ENCODE peak calls at places on chromosomes 5 and 9, in four cellular contexts. I is K562, D is SK-N-SH, Y is WTC11. F is an unnamed sample.

GRCh38 chr5:163623524-163623923 is 118.1 kb downstream of the MAT2B start:
- DNase-seq in D (no peak), Y (no peak), I (no peak), F (no peak)

GRCh38 chr5:109062669-109063068 is 315.0 kb downstream of the FER start:
- DNase-seq in I (no peak), D (no peak), Y (no peak), F (no peak)

GRCh38 chr9:33233659-33234335 is 6.2 kb upstream of the SPINK4 start:
- DNase-seq in D (no peak), Y (no peak), I (no peak), F (no peak)

GRCh38 chr5:28707706-28708105 is 1669.3 kb upstream of the CDH9 start:
- DNase-seq in Y (no peak), I (no peak), D (no peak), F (no peak)

GRCh38 chr5:35442916-35443639 is 174.6 kb upstream of the SPEF2 start:
- DNase-seq in D (no peak), Y (no peak), I (no peak), F (no peak)

GRCh38 chr5:108430931-108431608 is 49.2 kb upstream of the FBXL17 start:
- DNase-seq in I (no peak), Y (no peak), D (no peak), F (no peak)

GRCh38 chr9:11702529-11702928 is 990.7 kb upstream of the TYRP1 start:
- DNase-seq in Y (no peak), I (no peak), D (no peak), F (no peak)

GRCh38 chr9:134553061-134553891 is 88.3 kb upstream of the COL5A1 start:
- DNase-seq in I (no peak), Y (peak), D (no peak), F (no peak)

GRCh38 chr5:164355267-164355830 is 849.9 kb downstream of the MAT2B start:
- DNase-seq in Y (no peak), D (no peak), I (peak), F (no peak)

GRCh38 chr5:160161626-160162025 is 42.4 kb upstream of the PWWP2A start:
- DNase-seq in I (no peak), D (no peak), Y (no peak), F (no peak)

GRCh38 chr9:120901704-120902103 is 24.7 kb upstream of the PHF19 start:
- DNase-seq in Y (no peak), I (no peak), D (no peak), F (no peak)

GRCh38 chr5:43352131-43352530 is 38.9 kb upstream of the HMGCS1 start:
- DNase-seq in Y (no peak), D (no peak), I (peak), F (no peak)

GRCh38 chr5:150058480-150059126 is 27.8 kb downstream of the CSF1R start:
- DNase-seq in Y (no peak), D (peak), I (peak), F (no peak)

GRCh38 chr9:81848472-81848871 is 79.8 kb upstream of the SPATA31D4 start:
- DNase-seq in D (no peak), Y (no peak), I (no peak), F (no peak)

GRCh38 chr5:158785397-158785796 is 314.3 kb downstream of the EBF1 start:
- DNase-seq in Y (no peak), D (no peak), I (no peak), F (no peak)

GRCh38 chr5:74251106-74252032 is 389.2 kb downstream of the ENC1 start:
- DNase-seq in I (peak), D (no peak), Y (no peak), F (no peak)

GRCh38 chr5:61280205-61280604 is 51.9 kb upstream of the ZSWIM6 start:
- DNase-seq in D (no peak), Y (no peak), I (no peak), F (no peak)

GRCh38 chr5:139658928-139659667 is 10.9 kb downstream of the CXXC5 start:
- DNase-seq in D (no peak), Y (no peak), I (peak), F (no peak)

GRCh38 chr9:93895535-93895934 is 59.6 kb downstream of the BARX1 start:
- DNase-seq in D (peak), I (no peak), Y (no peak), F (no peak)

GRCh38 chr9:84939766-84940165 is 270.2 kb downstream of the NTRK2 start:
- DNase-seq in D (no peak), Y (no peak), I (no peak), F (no peak)

GRCh38 chr9:72599874-72600534 is 78.6 kb downstream of the TMC1 start:
- DNase-seq in D (no peak), I (no peak), Y (no peak), F (no peak)

GRCh38 chr5:113186061-113186460 is 209.5 kb downstream of the DCP2 start:
- DNase-seq in I (no peak), Y (no peak), D (no peak), F (no peak)

GRCh38 chr5:113189291-113189690 is 212.7 kb downstream of the DCP2 start:
- DNase-seq in I (no peak), D (no peak), Y (no peak), F (no peak)

GRCh38 chr5:113188454-113188853 is 211.9 kb downstream of the DCP2 start:
- DNase-seq in I (no peak), D (no peak), Y (no peak), F (no peak)

GRCh38 chr5:113190347-113190746 is 213.7 kb downstream of the DCP2 start:
- DNase-seq in Y (no peak), I (no peak), D (no peak), F (no peak)

GRCh38 chr5:113187879-113188278 is 211.3 kb downstream of the DCP2 start:
- DNase-seq in Y (no peak), D (no peak), I (no peak), F (no peak)
- TF ChIP-seq TEAD4 in Y (no peak), D (no peak), I (no peak), F (no peak)

DNA sequence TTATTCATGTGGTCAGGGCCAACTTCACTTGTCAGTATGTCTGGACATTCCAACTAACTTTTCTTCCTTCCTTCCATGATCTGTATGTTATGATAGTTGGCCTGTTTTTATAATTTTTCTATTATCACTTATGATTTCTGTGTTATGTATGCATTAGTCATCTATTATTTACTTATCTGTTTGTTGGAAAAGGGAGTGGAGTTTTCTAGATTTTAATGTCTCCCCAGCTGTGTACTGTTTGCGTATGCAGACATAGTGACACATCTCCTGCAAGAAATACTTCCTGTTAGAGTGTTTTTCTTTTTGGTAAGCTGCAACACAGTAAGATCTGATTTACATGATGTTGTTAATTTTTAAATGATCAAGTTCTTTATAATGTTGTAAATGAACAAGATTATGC is 8.7 kb upstream of the INSYN2B start:
- DNase-seq in I (no peak), Y (no peak), D (no peak), F (no peak)
- TF ChIP-seq TEAD4 in I (no peak), Y (no peak), D (no peak), F (no peak)

GRCh38 chr9:91220021-91220420 is 141.7 kb downstream of the AUH start:
- DNase-seq in D (no peak), Y (no peak), I (no peak), F (no peak)

GRCh38 chr9:91220491-91221135 is 141.1 kb downstream of the AUH start:
- DNase-seq in Y (no peak), I (no peak), D (no peak), F (no peak)

GRCh38 chr9:91223000-91223399 is 138.7 kb downstream of the AUH start:
- DNase-seq in I (no peak), D (no peak), Y (no peak), F (no peak)

GRCh38 chr9:91222457-91222856 is 139.3 kb downstream of the AUH start:
- DNase-seq in Y (no peak), D (no peak), I (no peak), F (no peak)

GRCh38 chr9:91221332-91221731 is 140.4 kb downstream of the AUH start:
- DNase-seq in Y (no peak), I (no peak), D (no peak), F (no peak)
- TF ChIP-seq TEAD4 in Y (no peak), I (no peak), D (no peak), F (no peak)

GRCh38 chr5:6823996-6824395 is 110.8 kb downstream of the TENT4A start:
- DNase-seq in I (no peak), Y (no peak), D (no peak), F (no peak)

GRCh38 chr5:6820851-6821479 is 107.7 kb downstream of the TENT4A start:
- DNase-seq in D (peak), Y (peak), I (peak), F (peak)

GRCh38 chr5:6822068-6822467 is 108.8 kb downstream of the TENT4A start:
- DNase-seq in Y (no peak), D (no peak), I (no peak), F (no peak)

GRCh38 chr5:6825678-6826244 is 112.5 kb downstream of the TENT4A start:
- DNase-seq in Y (no peak), I (no peak), D (no peak), F (no peak)

DNA sequence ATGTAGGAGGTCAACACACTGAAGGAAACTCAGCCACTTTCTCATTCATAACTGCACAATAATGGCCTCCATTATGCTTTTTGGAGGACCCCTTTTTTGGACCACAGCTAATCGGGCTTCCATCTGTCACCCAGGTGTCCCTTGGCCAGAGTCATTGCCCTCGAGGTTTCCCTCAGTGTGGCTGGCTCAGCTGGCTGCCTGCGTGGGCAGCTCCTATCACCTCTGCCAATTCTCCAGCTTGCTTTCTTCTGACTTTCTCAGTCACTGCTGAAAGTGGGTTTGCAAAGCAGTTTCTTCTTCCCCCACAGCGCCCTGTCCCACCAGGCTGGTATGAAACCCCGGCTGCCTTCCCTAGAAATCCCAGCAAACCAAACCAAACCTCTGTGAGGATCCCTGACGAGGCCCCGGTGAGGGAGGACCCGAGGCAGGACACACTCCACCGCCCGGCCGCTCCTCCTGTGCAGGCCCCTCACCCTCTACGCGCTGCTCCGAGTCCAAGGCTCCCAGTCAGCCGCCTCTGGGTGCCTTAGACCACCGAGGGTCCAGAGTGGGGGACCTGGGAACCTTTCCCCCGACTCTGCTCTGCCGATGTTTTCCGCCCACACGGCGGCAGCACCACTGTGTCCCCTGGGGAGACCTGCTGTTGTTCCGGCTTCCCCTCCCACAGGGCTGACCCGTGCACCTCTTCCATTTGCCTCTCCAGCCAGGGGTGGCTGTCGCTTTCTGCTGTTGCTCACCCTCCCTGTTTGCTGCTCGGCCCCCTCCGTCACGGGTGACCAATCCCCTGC is 109.5 kb downstream of the TENT4A start:
- DNase-seq in D (no peak), I (no peak), Y (no peak), F (no peak)
- TF ChIP-seq TEAD4 in D (no peak), I (no peak), Y (no peak), F (no peak)

GRCh38 chr5:119166026-119166425 is 95.1 kb downstream of the DMXL1 start:
- DNase-seq in I (no peak), D (no peak), Y (no peak), F (no peak)
- TF ChIP-seq TEAD4 in I (no peak), D (no peak), Y (no peak), F (no peak)

GRCh38 chr9:36764364-36765076 is 191.8 kb downstream of the MELK start:
- DNase-seq in Y (no peak), I (no peak), D (no peak), F (no peak)

GRCh38 chr9:36762958-36763357 is 190.3 kb downstream of the MELK start:
- DNase-seq in I (no peak), D (no peak), Y (no peak), F (no peak)

GRCh38 chr9:36765468-36766341 is 193.0 kb downstream of the MELK start:
- DNase-seq in Y (peak), I (peak), D (peak), F (peak)

GRCh38 chr9:36765077-36765390 is 192.3 kb downstream of the MELK start:
- DNase-seq in D (peak), Y (no peak), I (no peak), F (no peak)

DNA sequence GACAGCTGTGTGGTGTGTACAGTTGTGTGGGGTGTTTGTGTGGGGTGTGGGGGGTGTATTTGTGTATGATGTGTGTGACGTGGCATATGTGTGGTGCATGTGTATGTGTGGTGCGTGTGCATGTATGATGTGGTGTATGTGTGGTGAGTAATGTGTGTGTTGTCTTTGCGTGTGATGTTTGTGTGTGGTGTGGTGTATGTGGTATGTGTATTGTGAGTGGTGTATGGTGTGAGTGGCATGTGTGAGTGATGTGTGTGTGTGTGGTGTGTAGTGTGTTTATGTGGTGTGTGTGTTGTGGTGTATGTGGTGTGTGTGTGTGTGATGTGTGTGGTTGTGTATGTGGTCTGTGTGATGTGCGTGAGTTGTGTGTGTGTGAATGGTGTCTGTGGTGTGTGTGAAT is 191.1 kb downstream of the MELK start:
- DNase-seq in I (no peak), D (no peak), Y (no peak), F (no peak)
- TF ChIP-seq TEAD4 in I (no peak), D (no peak), Y (no peak), F (no peak)

DNA sequence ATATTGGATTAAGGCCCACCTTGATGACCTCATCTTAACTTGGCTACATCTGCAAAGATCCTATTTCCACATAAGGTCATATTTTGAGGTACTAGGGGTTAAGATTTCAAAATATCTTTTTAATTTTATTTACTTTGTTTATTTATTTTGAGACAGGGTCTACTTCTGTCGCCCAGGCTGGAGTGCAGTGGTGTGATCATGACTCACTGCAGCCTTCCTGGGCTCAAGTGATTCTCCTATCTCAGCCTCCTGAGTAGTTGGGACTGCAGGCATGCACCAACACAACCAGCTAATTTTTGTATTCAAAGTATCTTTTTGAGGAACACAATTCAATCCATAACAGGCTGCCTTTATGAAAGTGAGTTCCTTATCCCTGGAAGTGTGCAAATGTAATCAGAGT is 212.3 kb downstream of the PALM2AKAP2 start:
- DNase-seq in Y (no peak), D (no peak), I (no peak), F (no peak)
- TF ChIP-seq TEAD4 in Y (no peak), D (no peak), I (no peak), F (no peak)

DNA sequence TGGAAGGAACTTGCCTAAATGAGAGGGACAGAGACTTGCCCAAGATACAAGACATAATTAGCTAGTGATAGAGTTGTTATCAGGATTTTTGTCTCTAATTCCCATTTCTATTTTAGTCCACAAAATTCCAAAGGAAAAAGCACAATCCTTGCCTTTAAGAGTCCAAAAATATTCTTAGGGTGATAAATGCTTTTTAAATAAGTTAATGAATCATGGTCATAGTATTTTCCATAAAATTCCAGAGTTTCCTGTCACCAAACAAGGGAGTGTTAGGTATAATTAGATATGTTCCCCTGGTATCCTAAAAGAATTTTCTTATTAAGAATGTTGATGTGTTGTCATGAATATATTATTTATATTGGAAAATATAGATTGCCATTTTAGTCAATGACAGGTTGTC is 21.8 kb upstream of the CEP72 start:
- DNase-seq in Y (no peak), I (no peak), D (no peak), F (no peak)
- TF ChIP-seq TEAD4 in Y (no peak), I (no peak), D (no peak), F (no peak)

GRCh38 chr5:80407735-80408474 is at the start of gene ZFYVE16:
- DNase-seq in Y (peak), D (peak), I (peak), F (peak)

GRCh38 chr5:80408976-80409926 is 1.4 kb downstream of the ZFYVE16 start:
- DNase-seq in I (peak), Y (no peak), D (peak), F (no peak)

GRCh38 chr5:80406980-80407734 is 707 bp upstream of the ZFYVE16 start:
- DNase-seq in Y (no peak), D (no peak), I (peak), F (no peak)

GRCh38 chr5:80411589-80412219 is 3.8 kb downstream of the ZFYVE16 start:
- DNase-seq in I (peak), Y (no peak), D (no peak), F (no peak)

DNA sequence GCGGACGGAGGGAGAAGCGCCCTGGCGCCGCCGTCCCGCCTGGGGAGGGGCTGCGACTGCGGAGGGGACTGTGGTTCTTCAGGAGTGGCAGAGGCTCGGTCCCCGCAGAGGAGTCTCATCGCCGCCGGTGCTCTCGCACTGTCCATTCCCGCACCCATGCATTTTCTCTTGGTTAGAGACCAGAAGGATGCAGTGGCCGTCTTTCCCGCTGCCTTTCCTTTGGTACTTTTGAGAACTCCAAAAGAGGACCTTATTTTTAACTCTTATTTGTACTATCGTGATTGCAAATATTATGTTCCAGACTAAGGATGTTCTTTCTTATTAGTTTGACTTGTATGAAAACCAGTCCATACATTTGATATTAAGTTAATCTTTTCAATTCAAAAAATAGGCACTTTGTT is 611 bp downstream of the ZFYVE16 start:
- DNase-seq in I (peak), D (peak), Y (peak), F (no peak)
- TF ChIP-seq TEAD4 in I (no peak), D (no peak), Y (no peak), F (no peak)

DNA sequence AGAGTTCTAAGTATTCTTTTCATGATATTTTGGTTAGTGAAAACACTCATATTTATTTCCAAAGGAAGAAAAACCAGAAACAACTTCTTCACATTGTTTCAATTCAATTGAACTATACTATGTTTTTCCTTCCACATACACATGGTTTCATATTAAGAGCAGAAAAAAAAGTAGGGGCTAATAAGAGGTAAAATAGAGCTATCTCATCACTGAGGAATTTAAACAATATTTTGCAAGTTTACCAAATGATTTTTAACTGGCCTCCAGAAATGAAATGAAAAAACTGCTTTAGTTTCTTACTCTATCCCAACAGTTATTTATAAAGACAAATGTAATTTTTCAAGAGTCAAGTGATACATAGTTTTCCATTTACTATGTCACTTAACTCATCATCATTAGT is 233.5 kb downstream of the RFX3 start:
- DNase-seq in I (no peak), Y (no peak), D (no peak), F (no peak)
- TF ChIP-seq TEAD4 in I (no peak), Y (no peak), D (no peak), F (no peak)

F was measured in H1.